ENCODE peak calls at places on chromosomes 7 and 10, in five cellular contexts. R is ovary, V is kidney epithelial cell, A is choroid plexus epithelial cell, T is right atrium auricular region. D is an unnamed sample.

GRCh38 chr7:78970440-78970916 is 483.0 kb downstream of the MAGI2 start:
- DNase-seq in V (no peak), R (no peak), A (no peak), T (no peak), D (peak)

GRCh38 chr10:61901829-61902447 is 439 bp downstream of the ARID5B start:
- DNase-seq in R (peak), A (peak), V (no peak), T (no peak), D (no peak)

GRCh38 chr7:47991741-47992311 is 12.4 kb upstream of the HUS1 start:
- DNase-seq in A (peak), V (no peak), T (peak), R (peak), D (peak)

GRCh38 chr10:3486346-3487065 is 298.5 kb downstream of the KLF6 start:
- DNase-seq in V (peak), A (peak), T (no peak), R (no peak), D (no peak)

GRCh38 chr7:17680943-17681351 is 259.3 kb downstream of the SNX13 start:
- DNase-seq in T (no peak), A (peak), R (no peak), V (no peak), D (peak)

GRCh38 chr10:593901-594457 is 95.5 kb downstream of the DIP2C start:
- DNase-seq in A (no peak), V (no peak), T (peak), R (peak), D (no peak)

GRCh38 chr10:42755028-42755451 is 27.6 kb upstream of the BMS1 start:
- DNase-seq in V (no peak), A (no peak), R (no peak), T (no peak), D (no peak)

GRCh38 chr10:121610798-121611325 is 12.6 kb upstream of the FGFR2 start:
- DNase-seq in V (no peak), A (peak), T (no peak), R (no peak), D (no peak)

GRCh38 chr10:91891285-91892001 is 17.8 kb downstream of the FGFBP3 start:
- DNase-seq in R (no peak), T (no peak), V (no peak), A (peak), D (peak)

GRCh38 chr7:123455965-123456364 is 78.4 kb downstream of the IQUB start:
- DNase-seq in T (no peak), V (no peak), R (no peak), A (no peak), D (no peak)

GRCh38 chr10:9547921-9548904 is 1469.5 kb upstream of the CELF2 start:
- DNase-seq in V (no peak), A (no peak), R (no peak), T (no peak), D (no peak)

GRCh38 chr7:16063691-16064090 is 357.6 kb downstream of the CRPPA start:
- DNase-seq in R (no peak), A (peak), V (no peak), T (no peak), D (no peak)

GRCh38 chr10:97731346-97732051 is 5.4 kb upstream of the ZFYVE27 start:
- DNase-seq in R (peak), T (peak), V (no peak), A (peak), D (peak)

GRCh38 chr10:79277579-79277978 is 69.7 kb upstream of the PPIF start:
- DNase-seq in R (no peak), A (no peak), T (no peak), V (no peak), D (no peak)

GRCh38 chr7:133602291-133602690 is 349.4 kb downstream of the EXOC4 start:
- DNase-seq in A (peak), V (no peak), T (no peak), R (no peak), D (no peak)

GRCh38 chr10:28135258-28135657 is 136.4 kb upstream of the ODAD2 start:
- DNase-seq in R (no peak), T (no peak), V (no peak), A (peak), D (no peak)

GRCh38 chr7:148540041-148540738 is 50.4 kb upstream of the C7orf33 start:
- DNase-seq in A (peak), V (peak), T (peak), R (peak), D (peak)

GRCh38 chr7:154171422-154171821 is 119.2 kb downstream of the DPP6 start:
- DNase-seq in R (no peak), A (no peak), V (no peak), T (no peak), D (no peak)

GRCh38 chr10:17227367-17228080 is 517 bp upstream of the VIM start:
- DNase-seq in V (no peak), A (peak), T (no peak), R (no peak), D (no peak)

GRCh38 chr7:69002416-69002815 is 595.9 kb upstream of the AUTS2 start:
- DNase-seq in A (peak), R (no peak), V (peak), T (no peak), D (no peak)

GRCh38 chr10:112461029-112461887 is 14.2 kb downstream of the VTI1A start:
- DNase-seq in T (no peak), A (peak), V (peak), R (no peak), D (peak)

GRCh38 chr10:91357497-91357896 is 52.6 kb upstream of the HECTD2 start:
- DNase-seq in V (no peak), T (no peak), R (no peak), A (no peak), D (no peak)

GRCh38 chr10:10045765-10046028 is 972.0 kb upstream of the CELF2 start:
- DNase-seq in A (peak), R (no peak), V (no peak), T (no peak), D (no peak)

GRCh38 chr7:53272081-53272480 is 236.6 kb downstream of the POM121L12 start:
- DNase-seq in A (no peak), R (no peak), T (no peak), V (no peak), D (no peak)

GRCh38 chr10:116014859-116015258 is 258.1 kb downstream of the GFRA1 start:
- DNase-seq in R (no peak), T (no peak), V (no peak), A (peak), D (no peak)

GRCh38 chr10:369441-370221 is 234.4 kb downstream of the ZMYND11 start:
- DNase-seq in R (no peak), A (peak), T (no peak), V (no peak), D (no peak)

GRCh38 chr7:5525271-5526189 is 101.9 kb upstream of the TNRC18 start:
- DNase-seq in A (peak), V (no peak), R (no peak), T (no peak), D (peak)

GRCh38 chr10:90007226-90007625 is 305.8 kb downstream of the KIF20B start:
- DNase-seq in T (no peak), V (peak), R (no peak), A (no peak), D (no peak)

GRCh38 chr7:122543891-122544290 is 155.0 kb downstream of the RNF133 start:
- DNase-seq in R (no peak), V (no peak), A (peak), T (no peak), D (no peak)

GRCh38 chr7:123784263-123784662 is 35.5 kb upstream of the WASL start:
- DNase-seq in R (peak), A (peak), T (no peak), V (no peak), D (no peak)

GRCh38 chr10:1202343-1202742 is 146.2 kb downstream of the WDR37 start:
- DNase-seq in R (no peak), A (no peak), V (no peak), T (no peak), D (no peak)

GRCh38 chr10:13302821-13303555 is 3.1 kb upstream of the PHYH start:
- DNase-seq in A (no peak), T (no peak), V (no peak), R (no peak), D (no peak)
- H3K4me3 ChIP-seq in A (no peak), T (no peak), V (no peak), R (peak), D (peak)

GRCh38 chr7:88009651-88010050 is 75.6 kb downstream of the ADAM22 start:
- DNase-seq in R (no peak), V (no peak), A (peak), T (no peak), D (no peak)
- H3K4me3 ChIP-seq in R (no peak), V (no peak), A (no peak), T (no peak), D (no peak)

DNA sequence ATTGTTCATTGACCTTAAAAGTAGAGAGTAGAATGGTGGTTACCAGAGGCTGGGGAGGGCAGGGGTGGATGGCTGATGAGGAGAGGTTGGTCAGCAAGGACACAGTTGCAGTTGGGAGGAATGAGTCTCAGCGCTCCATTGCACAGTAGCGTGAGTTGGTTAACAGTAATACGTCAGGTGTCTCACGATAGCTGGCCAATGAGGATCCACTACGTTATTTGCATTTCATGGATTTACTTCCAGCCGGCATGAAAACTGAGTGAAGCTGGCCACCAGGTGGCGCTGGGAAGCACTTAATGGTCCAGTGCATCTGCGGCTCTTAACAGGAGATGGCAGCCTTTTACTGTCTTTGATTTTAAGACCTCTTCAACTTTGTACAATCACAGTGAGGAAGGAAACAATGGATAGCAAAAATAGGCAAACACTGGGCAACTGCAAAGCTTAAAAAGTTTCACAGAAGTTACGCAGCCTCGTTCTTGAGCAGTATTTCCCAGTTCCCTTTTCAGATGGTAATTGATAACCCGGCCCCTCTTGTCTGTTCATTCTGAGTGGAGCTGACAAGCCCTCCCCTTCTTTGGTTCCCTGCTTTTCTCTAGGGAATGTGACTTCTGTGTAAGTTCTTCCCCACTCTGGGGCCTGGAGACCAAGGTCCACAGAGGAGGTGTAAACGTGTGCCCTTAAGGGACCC is 23.7 kb downstream of the AKR1E2 start:
- DNase-seq in V (peak), A (peak), T (peak), R (peak), D (peak)
- H3K4me3 ChIP-seq in V (no peak), A (peak), T (no peak), R (no peak), D (no peak)

DNA sequence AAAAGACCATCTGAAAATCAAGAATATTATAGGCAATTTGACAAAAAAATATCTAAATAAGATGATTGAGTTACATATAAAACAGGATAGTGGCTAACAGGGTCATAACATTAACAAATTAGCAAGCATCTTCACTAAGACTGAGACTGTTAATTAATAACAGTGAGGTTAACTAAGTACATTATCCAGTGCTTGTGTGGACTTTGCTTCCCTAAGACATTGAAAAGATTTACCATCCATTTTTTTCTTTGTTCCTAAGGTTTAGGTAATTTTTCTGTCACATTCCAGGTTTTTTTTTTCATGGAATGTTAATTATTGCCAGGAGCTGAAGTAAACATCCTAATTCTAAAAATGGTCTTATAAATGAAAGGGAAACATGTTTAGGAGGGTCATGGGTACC is 227.6 kb downstream of the ANKRD7 start:
- DNase-seq in R (no peak), T (no peak), A (no peak), V (no peak), D (no peak)
- H3K4me3 ChIP-seq in R (no peak), T (no peak), A (no peak), V (no peak), D (no peak)

DNA sequence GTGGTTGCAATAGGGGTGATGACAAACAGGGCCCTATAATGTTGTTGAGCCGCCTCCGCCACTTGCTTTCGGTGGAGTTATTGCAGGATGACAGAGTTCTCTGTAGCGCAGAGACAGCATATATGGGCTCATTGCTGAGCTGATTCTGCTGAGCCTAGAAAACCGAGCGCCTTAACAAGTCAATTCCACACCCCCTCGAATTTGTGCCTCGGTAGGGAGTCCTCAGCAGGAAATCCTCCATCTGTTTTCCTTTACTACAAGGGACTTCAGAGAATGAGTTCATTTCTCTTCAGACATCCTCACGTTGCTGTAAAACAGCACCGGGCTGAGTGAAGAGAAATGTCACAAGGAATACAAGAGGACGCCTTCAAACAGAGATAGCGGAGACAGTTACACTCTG is 90.7 kb upstream of the KIAA1217 start:
- DNase-seq in R (no peak), A (peak), V (no peak), T (no peak), D (no peak)
- H3K4me3 ChIP-seq in R (no peak), A (peak), V (no peak), T (no peak), D (no peak)

GRCh38 chr10:29189272-29189671 is 99.6 kb upstream of the LYZL1 start:
- DNase-seq in V (no peak), R (no peak), A (no peak), T (no peak), D (no peak)
- H3K4me3 ChIP-seq in V (no peak), R (no peak), A (no peak), T (no peak), D (no peak)

DNA sequence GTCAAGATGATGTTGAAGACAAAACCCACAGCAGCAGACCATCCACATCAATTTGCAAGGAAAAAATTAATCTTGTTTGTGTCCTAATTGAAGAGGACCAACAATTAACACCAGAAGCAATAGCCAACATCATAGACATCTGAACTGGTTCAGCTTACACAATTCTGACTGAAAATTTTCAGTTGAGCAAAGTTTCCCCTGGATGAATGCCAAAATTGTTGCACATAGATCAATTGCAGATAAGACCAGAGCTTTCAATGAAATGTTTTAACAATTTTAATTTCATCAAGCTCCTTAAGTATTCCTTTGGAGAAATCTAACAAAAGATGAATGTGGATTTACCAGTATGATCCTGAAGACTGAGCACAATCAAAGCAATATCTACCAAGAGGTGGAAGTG is 168.6 kb downstream of the CTNNA3 start:
- DNase-seq in A (peak), R (no peak), V (no peak), T (no peak), D (no peak)
- H3K4me3 ChIP-seq in A (no peak), R (no peak), V (no peak), T (no peak), D (no peak)

GRCh38 chr10:101310528-101311439 is 43.2 kb upstream of the BTRC start:
- DNase-seq in R (peak), V (no peak), A (no peak), T (no peak), D (no peak)

GRCh38 chr10:101308051-101308450 is 45.9 kb upstream of the BTRC start:
- DNase-seq in T (no peak), A (no peak), V (no peak), R (no peak), D (no peak)

GRCh38 chr10:101311440-101312067 is 42.4 kb upstream of the BTRC start:
- DNase-seq in A (no peak), T (no peak), V (no peak), R (no peak), D (no peak)
- H3K4me3 ChIP-seq in A (no peak), T (peak), V (no peak), R (no peak), D (no peak)